ENCODE peak calls at places on chromosomes 13 and 19, in six cellular contexts. P, C, L, E, N and Q are unnamed samples.

GRCh38 chr19:19595171-19595701 is 23.3 kb downstream of the PBX4 start:
- DNase-seq in L (peak; percentile 74), P (no peak), E (no peak), N (no peak), C (no peak), Q (peak; percentile 78)

GRCh38 chr13:28128030-28128429 is 10.3 kb upstream of the PAN3 start:
- DNase-seq in L (no peak), C (no peak), E (no peak), P (no peak), N (peak; percentile 13), Q (no peak)

GRCh38 chr13:33003458-33004019 is 12.7 kb upstream of the KL start:
- DNase-seq in E (no peak), L (no peak), C (no peak), N (no peak), P (no peak), Q (no peak)

GRCh38 chr13:112346173-112346898 is 29.8 kb upstream of the SPACA7 start:
- DNase-seq in C (no peak), P (no peak), E (no peak), N (no peak), L (no peak), Q (peak; percentile 2)

GRCh38 chr19:10115392-10116084 is 4.0 kb downstream of the P2RY11 start:
- DNase-seq in C (no peak), E (no peak), L (no peak), P (no peak), N (no peak), Q (no peak)

GRCh38 chr13:94243551-94243950 is 235.9 kb downstream of the DCT start:
- DNase-seq in L (no peak), E (no peak), N (no peak), P (no peak), C (no peak), Q (no peak)

GRCh38 chr19:10583021-10583776 is 3.9 kb downstream of the AP1M2 start:
- DNase-seq in P (no peak), L (peak; percentile 12), E (no peak), C (no peak), N (no peak), Q (no peak)

GRCh38 chr13:75299206-75299605 is 182.8 kb downstream of the TBC1D4 start:
- DNase-seq in P (no peak), E (no peak), N (no peak), C (no peak), L (no peak), Q (no peak)

GRCh38 chr13:25860862-25861261 is 191.0 kb downstream of the SHISA2 start:
- DNase-seq in N (no peak), P (no peak), L (peak; percentile 1), C (no peak), E (no peak), Q (peak; percentile 78)

GRCh38 chr13:27120011-27120410 is 51.6 kb downstream of the USP12 start:
- DNase-seq in P (no peak), C (no peak), L (no peak), E (no peak), N (no peak), Q (no peak)

GRCh38 chr19:5905072-5905778 is 553 bp downstream of the VMAC start:
- DNase-seq in E (no peak), P (no peak), L (no peak), C (no peak), N (no peak), Q (no peak)

GRCh38 chr13:21583496-21583895 is 20.5 kb downstream of the MICU2 start:
- DNase-seq in L (no peak), N (no peak), E (no peak), P (no peak), C (no peak), Q (peak; percentile 67)

GRCh38 chr13:42279080-42279479 is 7.1 kb downstream of the AKAP11 start:
- DNase-seq in C (no peak), E (no peak), L (peak; percentile 18), P (no peak), N (no peak), Q (no peak)

GRCh38 chr13:31927219-31927653 is 104.3 kb upstream of the FRY start:
- DNase-seq in N (peak; percentile 57), C (no peak), E (no peak), P (no peak), L (no peak), Q (no peak)

GRCh38 chr19:47663911-47664771 is 49.1 kb upstream of the EHD2 start:
- DNase-seq in E (no peak), C (peak; percentile 71), L (peak; percentile 100), P (no peak), N (peak; percentile 85), Q (peak; percentile 100)

GRCh38 chr19:11446652-11447301 is 11.3 kb downstream of the PRKCSH start:
- DNase-seq in C (peak; percentile 89), E (peak; percentile 38), L (peak; percentile 21), P (no peak), N (peak; percentile 37), Q (no peak)

GRCh38 chr19:29823581-29824330 is 12.0 kb downstream of the CCNE1 start:
- DNase-seq in N (no peak), C (no peak), E (no peak), L (no peak), P (no peak), Q (no peak)

GRCh38 chr13:44244288-44244687 is 129.3 kb upstream of the SERP2 start:
- DNase-seq in P (no peak), C (peak; percentile 50), L (peak; percentile 95), E (no peak), N (no peak), Q (peak; percentile 40)

GRCh38 chr13:49240017-49240416 is 7.7 kb upstream of the CDADC1 start:
- DNase-seq in E (peak; percentile 15), P (no peak), N (peak; percentile 16), C (no peak), L (peak; percentile 66), Q (peak; percentile 60)

GRCh38 chr19:51560339-51560738 is 10.7 kb upstream of the ZNF175 start:
- DNase-seq in E (no peak), C (no peak), N (no peak), P (no peak), L (no peak), Q (no peak)

GRCh38 chr13:39417131-39417530 is 185.9 kb downstream of the LHFPL6 start:
- DNase-seq in N (no peak), C (peak; percentile 51), L (no peak), P (no peak), E (no peak), Q (no peak)

GRCh38 chr13:107351305-107351704 is 783.4 kb upstream of the ARGLU1 start:
- DNase-seq in L (no peak), E (no peak), C (no peak), P (no peak), N (no peak), Q (peak; percentile 58)

GRCh38 chr19:35216026-35216832 is 12.3 kb downstream of the FAM187B start:
- DNase-seq in C (no peak), E (no peak), N (no peak), P (no peak), L (peak; percentile 54), Q (peak; percentile 46)